ENCODE peak calls at places on chromosomes 3 and 15, in four cellular contexts. I, X, R and D are unnamed samples.

GRCh38 chr15:55654541-55654940 is 66.4 kb upstream of the PYGO1 start:
- DNase-seq in I (peak), R (no peak), X (no peak), D (peak)

GRCh38 chr15:86863226-86863915 is 783.7 kb downstream of the AGBL1 start:
- DNase-seq in X (no peak), R (no peak), I (no peak), D (no peak)

GRCh38 chr15:40325188-40325587 is 1.7 kb downstream of the INAFM2 start:
- DNase-seq in X (no peak), I (peak), R (no peak), D (peak)

GRCh38 chr3:128808672-128809071 is 70.7 kb upstream of the ACAD9 start:
- DNase-seq in I (no peak), R (no peak), X (no peak), D (no peak)

GRCh38 chr15:61008915-61009314 is 220.2 kb downstream of the RORA start:
- DNase-seq in X (no peak), R (no peak), I (no peak), D (no peak)

GRCh38 chr3:94647131-94647530 is 584.3 kb downstream of the NSUN3 start:
- DNase-seq in X (no peak), I (no peak), R (no peak), D (no peak)

GRCh38 chr3:23885210-23885609 is 31.6 kb downstream of the NKIRAS1 start:
- DNase-seq in R (no peak), X (no peak), I (no peak), D (no peak)

GRCh38 chr3:196524527-196524926 is 9.4 kb upstream of the SMCO1 start:
- DNase-seq in X (no peak), I (peak), R (no peak), D (peak)

GRCh38 chr3:111485086-111485485 is 56.9 kb upstream of the CD96 start:
- DNase-seq in R (no peak), I (no peak), X (no peak), D (no peak)

GRCh38 chr3:119243712-119244111 is 3.0 kb upstream of the B4GALT4 start:
- DNase-seq in R (no peak), I (no peak), X (no peak), D (no peak)

GRCh38 chr15:79282371-79283251 is at the start of gene ANKRD34C:
- DNase-seq in I (no peak), R (no peak), X (no peak), D (no peak)

GRCh38 chr3:49867871-49868321 is 1.8 kb downstream of the CAMKV start:
- DNase-seq in X (peak), R (no peak), I (peak), D (peak)

GRCh38 chr3:114319453-114319852 is 25.6 kb downstream of the TIGIT start:
- DNase-seq in R (no peak), X (no peak), I (peak), D (peak)

GRCh38 chr15:100041380-100041779 is 300.4 kb downstream of the ADAMTS17 start:
- DNase-seq in I (no peak), X (no peak), R (no peak), D (no peak)

GRCh38 chr3:140630866-140631265 is 47.0 kb upstream of the TRIM42 start:
- DNase-seq in R (no peak), I (no peak), X (no peak), D (no peak)

GRCh38 chr15:26901036-26901435 is 34.2 kb downstream of the GABRA5 start:
- DNase-seq in I (no peak), X (no peak), R (no peak), D (peak)

GRCh38 chr15:26894181-26894580 is 27.3 kb downstream of the GABRA5 start:
- DNase-seq in X (no peak), I (no peak), R (no peak), D (no peak)

GRCh38 chr15:26899658-26900057 is 32.8 kb downstream of the GABRA5 start:
- DNase-seq in X (no peak), R (no peak), I (no peak), D (no peak)
- TF ChIP-seq FOS in X (no peak), R (no peak), I (no peak), D (no peak)

GRCh38 chr3:53713626-53714025 is 132.6 kb downstream of the CHDH start:
- DNase-seq in I (no peak), X (no peak), R (no peak), D (no peak)
- TF ChIP-seq FOS in I (no peak), X (no peak), R (no peak), D (no peak)

DNA sequence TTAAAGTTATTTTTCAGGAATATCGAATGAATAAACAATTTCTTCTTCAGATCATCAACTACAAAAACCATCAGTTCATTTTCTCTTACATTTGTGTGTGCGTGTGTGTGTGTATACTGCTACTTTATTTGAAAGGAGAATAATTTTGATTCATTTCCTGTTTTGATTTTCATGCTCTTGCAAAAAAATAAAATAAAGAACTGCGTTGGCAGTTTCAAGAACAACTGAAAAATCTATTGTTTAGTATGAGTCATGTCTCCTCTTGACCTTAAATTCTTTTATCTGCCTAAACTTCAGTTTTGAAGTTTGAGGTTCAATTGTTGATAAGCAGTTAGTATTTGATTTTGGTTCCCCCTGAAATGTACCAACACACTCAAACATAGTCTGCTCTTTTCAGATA is 540.8 kb downstream of the FGF12 start:
- DNase-seq in I (peak), R (no peak), X (no peak), D (no peak)
- TF ChIP-seq FOS in I (peak), R (no peak), X (no peak), D (no peak)

DNA sequence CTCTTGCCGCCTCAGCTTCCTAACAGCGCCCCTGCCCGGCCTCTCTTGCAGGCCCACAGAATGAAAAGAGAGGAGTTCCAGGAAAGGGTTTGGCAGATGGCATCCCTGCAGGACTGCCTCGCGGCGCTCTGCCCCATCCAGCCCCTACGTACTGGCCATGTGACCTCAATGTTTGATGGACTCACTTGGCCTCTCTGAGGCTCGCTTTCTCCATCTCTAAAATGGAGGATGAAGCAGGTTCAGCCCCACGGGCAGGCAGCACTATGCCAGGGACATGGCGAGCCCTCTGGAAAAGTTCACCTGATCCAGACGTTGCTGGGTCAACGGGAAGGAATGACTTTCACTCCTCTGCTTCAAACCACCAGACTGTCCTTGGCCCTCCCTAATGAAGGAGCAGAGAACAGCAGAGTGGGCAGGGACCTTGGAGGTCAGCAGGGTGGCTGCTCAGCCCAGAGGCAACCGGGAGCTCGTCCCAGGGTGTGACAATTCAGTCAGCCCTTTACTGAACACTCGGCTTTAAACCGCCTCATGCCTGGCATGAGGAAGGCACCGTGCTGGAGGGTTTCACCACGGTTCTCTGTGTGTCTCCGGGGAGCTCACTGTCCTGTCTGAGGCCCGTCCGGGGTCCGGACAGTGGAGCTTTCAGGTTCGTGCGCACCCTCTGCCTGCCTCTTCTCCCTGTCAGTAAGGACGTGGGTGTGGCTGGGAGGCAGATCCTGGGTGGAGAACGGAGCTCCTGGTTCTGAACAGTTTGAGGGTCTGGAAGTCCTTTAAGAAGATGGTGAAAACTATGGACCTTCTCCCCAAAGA is 101.3 kb downstream of the LINGO1 start:
- DNase-seq in I (no peak), R (no peak), X (no peak), D (no peak)
- TF ChIP-seq FOS in I (no peak), R (no peak), X (no peak), D (no peak)

DNA sequence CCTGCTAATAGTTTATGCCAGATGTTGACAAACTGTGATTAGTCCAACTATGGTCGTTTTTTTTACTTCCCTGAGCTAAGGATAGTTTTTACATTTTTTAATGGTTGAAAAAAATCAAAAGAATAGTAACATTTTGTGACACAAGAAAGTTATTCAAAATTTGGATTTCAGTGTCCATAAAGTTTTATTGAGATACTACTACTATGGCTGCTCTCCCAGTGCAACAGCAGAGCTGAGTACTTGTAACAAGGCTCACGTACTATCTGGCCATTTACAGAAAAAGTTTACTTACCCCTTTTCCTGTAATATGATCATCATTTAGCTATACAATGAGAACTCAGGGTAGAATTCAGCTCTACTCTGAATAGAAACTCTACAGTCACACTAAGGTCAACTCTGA is 11.5 kb upstream of the TMEM62 start:
- DNase-seq in R (no peak), X (no peak), I (no peak), D (no peak)
- TF ChIP-seq FOS in R (no peak), X (no peak), I (no peak), D (no peak)

GRCh38 chr3:4812509-4812908 is 166.7 kb upstream of the BHLHE40 start:
- DNase-seq in R (no peak), I (no peak), X (no peak), D (no peak)

GRCh38 chr3:4814302-4814903 is 164.8 kb upstream of the BHLHE40 start:
- DNase-seq in I (peak), R (no peak), X (peak), D (no peak)

GRCh38 chr3:4814904-4815574 is 164.2 kb upstream of the BHLHE40 start:
- DNase-seq in R (no peak), X (peak), I (no peak), D (no peak)

GRCh38 chr3:4816306-4816705 is 162.9 kb upstream of the BHLHE40 start:
- DNase-seq in X (no peak), R (no peak), I (no peak), D (no peak)

GRCh38 chr3:4813855-4814254 is 165.4 kb upstream of the BHLHE40 start:
- DNase-seq in R (no peak), X (peak), I (no peak), D (no peak)
- TF ChIP-seq FOS in R (no peak), X (no peak), I (no peak), D (no peak)

GRCh38 chr3:126649556-126650092 is 5.3 kb downstream of the TXNRD3 start:
- DNase-seq in R (no peak), I (no peak), X (no peak), D (peak)

GRCh38 chr3:126646662-126647061 is 8.3 kb downstream of the TXNRD3 start:
- DNase-seq in X (no peak), I (no peak), R (no peak), D (peak)
- TF ChIP-seq FOS in X (no peak), I (no peak), R (no peak), D (no peak)

DNA sequence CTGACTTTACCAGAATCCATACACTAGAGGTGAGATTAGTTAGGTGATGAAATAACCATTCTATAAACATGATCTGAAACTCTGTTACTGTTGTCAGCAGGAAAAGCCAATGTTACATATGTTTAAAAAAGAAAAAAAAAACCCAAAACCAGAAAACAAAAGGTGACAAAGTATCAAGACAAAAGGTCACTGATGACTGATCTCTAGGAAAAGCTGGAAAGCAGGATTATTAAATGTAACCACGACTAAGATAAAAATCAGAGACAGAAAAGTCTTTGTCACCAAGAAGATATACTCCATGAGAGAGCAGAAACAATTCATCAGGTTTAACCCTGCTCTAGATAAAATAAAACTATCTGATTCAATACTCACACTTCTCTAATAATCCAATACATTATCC is 5.4 kb upstream of the SETD5 start:
- DNase-seq in X (no peak), I (no peak), R (no peak), D (no peak)
- TF ChIP-seq FOS in X (no peak), I (no peak), R (no peak), D (no peak)

GRCh38 chr3:13881536-13882410 is 1.9 kb upstream of the WNT7A start:
- DNase-seq in I (no peak), X (no peak), R (no peak), D (no peak)

GRCh38 chr3:13878711-13879101 is 1.2 kb downstream of the WNT7A start:
- DNase-seq in R (no peak), I (no peak), X (no peak), D (no peak)

GRCh38 chr3:13880811-13881156 is 913 bp upstream of the WNT7A start:
- DNase-seq in I (no peak), R (no peak), X (no peak), D (no peak)

GRCh38 chr3:13879102-13879945 is 547 bp downstream of the WNT7A start:
- DNase-seq in R (no peak), X (no peak), I (no peak), D (no peak)

GRCh38 chr3:13879946-13880810 is at the start of gene WNT7A:
- DNase-seq in R (no peak), I (no peak), X (peak), D (no peak)
- TF ChIP-seq FOS in R (no peak), I (no peak), X (no peak), D (no peak)